ENCODE peak calls at places on chromosomes 4 and X, in seven cellular contexts. One of them, this sample, is unnamed.
A peak's percentile ranks its signal among the peaks of the same experiment; 100 is the strongest.

GRCh38 chr4:48228887-48229462 is 40.7 kb downstream of the TEC start:
- DNase-seq in astrocyte: no peak
- DNase-seq in endothelial cell: no peak
- DNase-seq in WERI-Rb-1: no peak
- DNase-seq in suprapubic skin: no peak
- DNase-seq in HCT116: no peak
- DNase-seq in colonic mucosa: no peak
- DNase-seq in this sample: no peak

GRCh38 chr4:147596976-147597375 is 20.2 kb upstream of the TMEM184C start:
- DNase-seq in astrocyte: peak; percentile 86
- DNase-seq in endothelial cell: no peak
- DNase-seq in WERI-Rb-1: no peak
- DNase-seq in suprapubic skin: no peak
- DNase-seq in HCT116: no peak
- DNase-seq in colonic mucosa: no peak
- DNase-seq in this sample: no peak

GRCh38 chr4:176548571-176548970 is 228.8 kb downstream of the SPCS3 start:
- DNase-seq in astrocyte: peak; percentile 80
- DNase-seq in endothelial cell: no peak
- DNase-seq in WERI-Rb-1: peak; percentile 33
- DNase-seq in suprapubic skin: no peak
- DNase-seq in HCT116: no peak
- DNase-seq in colonic mucosa: no peak
- DNase-seq in this sample: no peak

GRCh38 chr4:142778430-142778829 is 67.7 kb downstream of the INPP4B start:
- DNase-seq in astrocyte: peak; percentile 66
- DNase-seq in endothelial cell: no peak
- DNase-seq in WERI-Rb-1: no peak
- DNase-seq in suprapubic skin: no peak
- DNase-seq in HCT116: no peak
- DNase-seq in colonic mucosa: no peak
- DNase-seq in this sample: no peak

GRCh38 chrX:17405225-17405969 is 30.4 kb downstream of the NHS start:
- DNase-seq in astrocyte: peak; percentile 82
- DNase-seq in endothelial cell: no peak
- DNase-seq in WERI-Rb-1: no peak
- DNase-seq in suprapubic skin: no peak
- DNase-seq in HCT116: peak; percentile 66
- DNase-seq in colonic mucosa: no peak
- DNase-seq in this sample: no peak

GRCh38 chrX:21666679-21667078 is 8.5 kb upstream of the KLHL34 start:
- DNase-seq in astrocyte: peak; percentile 30
- DNase-seq in endothelial cell: no peak
- DNase-seq in WERI-Rb-1: no peak
- DNase-seq in suprapubic skin: no peak
- DNase-seq in HCT116: no peak
- DNase-seq in colonic mucosa: no peak
- DNase-seq in this sample: no peak

GRCh38 chr4:152605641-152606304 is 69.9 kb upstream of the FBXW7 start:
- DNase-seq in astrocyte: peak; percentile 78
- DNase-seq in endothelial cell: no peak
- DNase-seq in WERI-Rb-1: peak; percentile 89
- DNase-seq in suprapubic skin: no peak
- DNase-seq in HCT116: no peak
- DNase-seq in colonic mucosa: no peak
- DNase-seq in this sample: no peak

GRCh38 chrX:10484683-10485247 is 135.6 kb downstream of the MID1 start:
- DNase-seq in astrocyte: peak; percentile 58
- DNase-seq in endothelial cell: no peak
- DNase-seq in WERI-Rb-1: no peak
- DNase-seq in suprapubic skin: no peak
- DNase-seq in HCT116: no peak
- DNase-seq in colonic mucosa: no peak
- DNase-seq in this sample: no peak

GRCh38 chrX:39930777-39931553 is 166.8 kb downstream of the BCOR start:
- DNase-seq in astrocyte: no peak
- DNase-seq in endothelial cell: no peak
- DNase-seq in WERI-Rb-1: no peak
- DNase-seq in suprapubic skin: no peak
- DNase-seq in HCT116: no peak
- DNase-seq in colonic mucosa: no peak
- DNase-seq in this sample: no peak

GRCh38 chr4:80610845-80611244 is 275.3 kb downstream of the CFAP299 start:
- DNase-seq in astrocyte: peak; percentile 47
- DNase-seq in endothelial cell: no peak
- DNase-seq in WERI-Rb-1: no peak
- DNase-seq in suprapubic skin: no peak
- DNase-seq in HCT116: no peak
- DNase-seq in colonic mucosa: peak; percentile 34
- DNase-seq in this sample: peak; percentile 4

GRCh38 chr4:38785901-38786402 is 3.2 kb upstream of the TLR10 start:
- DNase-seq in astrocyte: no peak
- DNase-seq in endothelial cell: no peak
- DNase-seq in WERI-Rb-1: no peak
- DNase-seq in suprapubic skin: no peak
- DNase-seq in HCT116: no peak
- DNase-seq in colonic mucosa: no peak
- DNase-seq in this sample: peak; percentile 63

GRCh38 chr4:9762823-9763475 is 18.5 kb upstream of the DRD5 start:
- DNase-seq in astrocyte: peak; percentile 12
- DNase-seq in endothelial cell: peak; percentile 70
- DNase-seq in WERI-Rb-1: peak; percentile 75
- DNase-seq in suprapubic skin: no peak
- DNase-seq in HCT116: peak; percentile 70
- DNase-seq in colonic mucosa: peak; percentile 73
- DNase-seq in this sample: peak; percentile 76

GRCh38 chr4:47219586-47219985 is 188.2 kb downstream of the GABRB1 start:
- DNase-seq in astrocyte: no peak
- DNase-seq in endothelial cell: no peak
- DNase-seq in WERI-Rb-1: no peak
- DNase-seq in suprapubic skin: no peak
- DNase-seq in HCT116: no peak
- DNase-seq in colonic mucosa: no peak
- DNase-seq in this sample: no peak

GRCh38 chrX:64394059-64394873 is 986 bp downstream of the MTMR8 start:
- DNase-seq in astrocyte: no peak
- DNase-seq in endothelial cell: no peak
- DNase-seq in WERI-Rb-1: no peak
- DNase-seq in suprapubic skin: no peak
- DNase-seq in HCT116: no peak
- DNase-seq in colonic mucosa: no peak
- DNase-seq in this sample: no peak

GRCh38 chr4:106583567-106583966 is 215.0 kb upstream of the GIMD1 start:
- DNase-seq in astrocyte: peak; percentile 98
- DNase-seq in endothelial cell: no peak
- DNase-seq in WERI-Rb-1: no peak
- DNase-seq in suprapubic skin: no peak
- DNase-seq in HCT116: peak; percentile 22
- DNase-seq in colonic mucosa: no peak
- DNase-seq in this sample: no peak

GRCh38 chr4:186069734-186070133 is 778 bp downstream of the TLR3 start:
- DNase-seq in astrocyte: no peak
- DNase-seq in endothelial cell: no peak
- DNase-seq in WERI-Rb-1: no peak
- DNase-seq in suprapubic skin: no peak
- DNase-seq in HCT116: no peak
- DNase-seq in colonic mucosa: peak; percentile 26
- DNase-seq in this sample: no peak
- TF ChIP-seq CTCF in astrocyte: no peak
- TF ChIP-seq CTCF in endothelial cell: no peak
- TF ChIP-seq CTCF in WERI-Rb-1: no peak
- TF ChIP-seq CTCF in suprapubic skin: no peak
- TF ChIP-seq CTCF in HCT116: no peak
- TF ChIP-seq CTCF in colonic mucosa: no peak
- TF ChIP-seq CTCF in this sample: no peak

GRCh38 chrX:139971394-139971749 is 6.1 kb upstream of the CXorf66 start:
- DNase-seq in astrocyte: no peak
- DNase-seq in endothelial cell: no peak
- DNase-seq in WERI-Rb-1: no peak
- DNase-seq in suprapubic skin: no peak
- DNase-seq in HCT116: no peak
- DNase-seq in colonic mucosa: no peak
- DNase-seq in this sample: no peak

GRCh38 chrX:139972113-139972512 is 6.8 kb upstream of the CXorf66 start:
- DNase-seq in astrocyte: no peak
- DNase-seq in endothelial cell: no peak
- DNase-seq in WERI-Rb-1: no peak
- DNase-seq in suprapubic skin: no peak
- DNase-seq in HCT116: no peak
- DNase-seq in colonic mucosa: no peak
- DNase-seq in this sample: no peak

GRCh38 chrX:139969286-139969685 is 4.0 kb upstream of the CXorf66 start:
- DNase-seq in astrocyte: no peak
- DNase-seq in endothelial cell: no peak
- DNase-seq in WERI-Rb-1: no peak
- DNase-seq in suprapubic skin: no peak
- DNase-seq in HCT116: no peak
- DNase-seq in colonic mucosa: no peak
- DNase-seq in this sample: no peak

GRCh38 chrX:139965421-139965820 is at the start of gene CXorf66:
- DNase-seq in astrocyte: no peak
- DNase-seq in endothelial cell: no peak
- DNase-seq in WERI-Rb-1: no peak
- DNase-seq in suprapubic skin: no peak
- DNase-seq in HCT116: no peak
- DNase-seq in colonic mucosa: no peak
- DNase-seq in this sample: no peak

GRCh38 chrX:139967300-139967699 is 2.0 kb upstream of the CXorf66 start:
- DNase-seq in astrocyte: no peak
- DNase-seq in endothelial cell: no peak
- DNase-seq in WERI-Rb-1: no peak
- DNase-seq in suprapubic skin: no peak
- DNase-seq in HCT116: no peak
- DNase-seq in colonic mucosa: peak; percentile 22
- DNase-seq in this sample: peak; percentile 13
- TF ChIP-seq CTCF in astrocyte: peak; percentile 14
- TF ChIP-seq CTCF in endothelial cell: peak; percentile 26
- TF ChIP-seq CTCF in WERI-Rb-1: peak; percentile 17
- TF ChIP-seq CTCF in suprapubic skin: no peak
- TF ChIP-seq CTCF in HCT116: no peak
- TF ChIP-seq CTCF in colonic mucosa: no peak
- TF ChIP-seq CTCF in this sample: no peak

GRCh38 chrX:20545538-20545937 is 278.8 kb upstream of the RPS6KA3 start:
- DNase-seq in astrocyte: peak; percentile 46
- DNase-seq in endothelial cell: no peak
- DNase-seq in WERI-Rb-1: no peak
- DNase-seq in suprapubic skin: no peak
- DNase-seq in HCT116: no peak
- DNase-seq in colonic mucosa: no peak
- DNase-seq in this sample: no peak
- TF ChIP-seq CTCF in astrocyte: no peak
- TF ChIP-seq CTCF in endothelial cell: no peak
- TF ChIP-seq CTCF in WERI-Rb-1: no peak
- TF ChIP-seq CTCF in suprapubic skin: no peak
- TF ChIP-seq CTCF in HCT116: no peak
- TF ChIP-seq CTCF in colonic mucosa: no peak
- TF ChIP-seq CTCF in this sample: no peak

GRCh38 chrX:133776072-133776471 is 209.3 kb downstream of the GPC3 start:
- DNase-seq in astrocyte: no peak
- DNase-seq in endothelial cell: peak; percentile 22
- DNase-seq in WERI-Rb-1: peak; percentile 18
- DNase-seq in suprapubic skin: no peak
- DNase-seq in HCT116: no peak
- DNase-seq in colonic mucosa: peak; percentile 23
- DNase-seq in this sample: no peak
- TF ChIP-seq CTCF in astrocyte: peak; percentile 26
- TF ChIP-seq CTCF in endothelial cell: peak; percentile 69
- TF ChIP-seq CTCF in WERI-Rb-1: peak; percentile 61
- TF ChIP-seq CTCF in suprapubic skin: no peak
- TF ChIP-seq CTCF in HCT116: peak; percentile 22
- TF ChIP-seq CTCF in colonic mucosa: peak; percentile 49
- TF ChIP-seq CTCF in this sample: peak; percentile 26

DNA sequence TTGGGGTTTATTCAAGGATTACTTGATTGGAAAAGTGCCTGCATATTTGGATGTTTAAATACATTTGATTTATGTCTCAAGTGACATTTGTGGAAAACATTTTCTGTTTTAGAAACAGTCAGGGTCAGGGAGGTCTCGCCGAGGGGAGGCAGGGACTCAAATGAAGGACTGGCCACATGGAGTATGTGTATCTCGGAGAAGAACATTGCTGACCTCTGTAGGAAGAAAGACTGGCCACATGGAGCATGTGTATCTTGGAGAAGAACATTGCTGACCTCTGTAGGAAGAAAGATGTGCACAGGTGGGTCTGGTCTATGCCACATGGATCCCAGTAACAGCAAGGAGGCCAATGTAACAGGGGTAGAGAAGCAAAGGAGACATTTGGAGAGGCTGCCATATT is 233.6 kb downstream of the TRIML1 start:
- DNase-seq in astrocyte: peak; percentile 2
- DNase-seq in endothelial cell: no peak
- DNase-seq in WERI-Rb-1: no peak
- DNase-seq in suprapubic skin: no peak
- DNase-seq in HCT116: peak; percentile 67
- DNase-seq in colonic mucosa: no peak
- DNase-seq in this sample: no peak
- TF ChIP-seq CTCF in astrocyte: no peak
- TF ChIP-seq CTCF in endothelial cell: no peak
- TF ChIP-seq CTCF in WERI-Rb-1: no peak
- TF ChIP-seq CTCF in suprapubic skin: no peak
- TF ChIP-seq CTCF in HCT116: peak; percentile 97
- TF ChIP-seq CTCF in colonic mucosa: peak; percentile 14
- TF ChIP-seq CTCF in this sample: no peak

DNA sequence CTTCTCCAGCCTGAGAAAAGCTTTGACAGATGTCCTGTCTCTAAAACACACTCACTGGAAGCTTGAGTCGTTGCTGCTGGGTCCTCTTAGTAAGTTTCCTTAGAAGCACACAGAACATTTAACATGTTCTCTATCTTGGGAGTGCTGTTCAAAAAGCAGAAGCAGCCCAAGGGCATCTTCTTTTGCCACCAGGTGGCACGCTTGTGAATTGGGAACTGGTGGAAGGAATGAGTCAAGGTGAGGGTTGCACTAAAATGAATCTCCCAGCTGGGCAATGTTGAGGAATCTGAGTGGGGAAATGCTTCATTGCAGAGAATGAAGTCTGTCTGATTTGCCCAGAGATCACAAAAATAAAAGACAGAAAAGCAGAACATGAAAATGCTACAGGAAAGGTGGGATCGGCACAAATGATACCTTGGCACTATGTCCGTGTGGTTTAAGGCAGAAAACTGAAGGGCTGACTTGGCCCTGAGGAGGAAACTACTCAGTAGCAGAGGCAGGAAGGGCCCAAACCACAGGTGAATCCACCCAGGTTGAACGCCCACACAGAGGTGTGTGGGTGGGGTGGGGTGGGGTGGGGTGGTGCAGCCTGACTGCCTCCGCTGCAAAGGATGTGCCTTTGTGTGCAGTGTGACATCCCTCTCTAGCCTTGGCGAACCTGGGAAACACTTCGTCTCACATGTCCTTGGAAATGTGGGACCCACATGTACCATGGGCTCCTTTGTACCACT is 26.0 kb downstream of the KIT start:
- DNase-seq in astrocyte: no peak
- DNase-seq in endothelial cell: peak; percentile 26
- DNase-seq in WERI-Rb-1: peak; percentile 23
- DNase-seq in suprapubic skin: no peak
- DNase-seq in HCT116: peak; percentile 37
- DNase-seq in colonic mucosa: no peak
- DNase-seq in this sample: no peak
- TF ChIP-seq CTCF in astrocyte: no peak
- TF ChIP-seq CTCF in endothelial cell: peak; percentile 28
- TF ChIP-seq CTCF in WERI-Rb-1: peak; percentile 40
- TF ChIP-seq CTCF in suprapubic skin: peak; percentile 45
- TF ChIP-seq CTCF in HCT116: peak; percentile 49
- TF ChIP-seq CTCF in colonic mucosa: peak; percentile 15
- TF ChIP-seq CTCF in this sample: peak; percentile 39